ENCODE peak calls at places on chromosomes 16 and 17, in seven cellular contexts. Y is HCT116, U is spleen, D is SK-N-SH, X is GM23338, F is GM12878, S is K562. A is an unnamed sample.

GRCh38 chr16:25013751-25014499 is 1.2 kb downstream of the ARHGAP17 start:
- DNase-seq in Y (no peak), U (no peak), D (no peak), X (no peak), F (peak), S (no peak), A (no peak)

GRCh38 chr17:35568561-35568960 is 7.9 kb upstream of the SLFN14 start:
- DNase-seq in Y (no peak), U (no peak), D (peak), X (peak), F (no peak), S (peak), A (peak)

GRCh38 chr17:73770115-73770848 is 126.0 kb upstream of the SDK2 start:
- DNase-seq in Y (peak), U (no peak), D (peak), X (no peak), F (no peak), S (no peak), A (no peak)

GRCh38 chr16:62022688-62023087 is 13.6 kb downstream of the CDH8 start:
- DNase-seq in Y (no peak), U (no peak), D (no peak), X (peak), F (no peak), S (no peak), A (no peak)

GRCh38 chr16:19005561-19006445 is 22.1 kb downstream of the TMC7 start:
- DNase-seq in Y (peak), U (peak), D (no peak), X (peak), F (no peak), S (no peak), A (no peak)

GRCh38 chr16:84308120-84308519 is 13.4 kb downstream of the WFDC1 start:
- DNase-seq in Y (peak), U (peak), D (peak), X (peak), F (no peak), S (peak), A (peak)

GRCh38 chr17:80363518-80364090 is 51.4 kb upstream of the ENDOV start:
- DNase-seq in Y (no peak), U (peak), D (no peak), X (no peak), F (no peak), S (no peak), A (no peak)

GRCh38 chr17:58120195-58120822 is 27.9 kb upstream of the OR4D1 start:
- DNase-seq in Y (peak), U (no peak), D (no peak), X (peak), F (no peak), S (peak), A (no peak)

GRCh38 chr17:65359016-65359415 is 202.4 kb downstream of the AXIN2 start:
- DNase-seq in Y (peak), U (no peak), D (no peak), X (no peak), F (no peak), S (no peak), A (no peak)

GRCh38 chr17:80596760-80597608 is 52.3 kb downstream of the RPTOR start:
- DNase-seq in Y (no peak), U (no peak), D (no peak), X (no peak), F (no peak), S (no peak), A (no peak)

GRCh38 chr16:88597856-88598491 is 27.8 kb downstream of the ZC3H18 start:
- DNase-seq in Y (no peak), U (no peak), D (no peak), X (no peak), F (no peak), S (no peak), A (no peak)

DNA sequence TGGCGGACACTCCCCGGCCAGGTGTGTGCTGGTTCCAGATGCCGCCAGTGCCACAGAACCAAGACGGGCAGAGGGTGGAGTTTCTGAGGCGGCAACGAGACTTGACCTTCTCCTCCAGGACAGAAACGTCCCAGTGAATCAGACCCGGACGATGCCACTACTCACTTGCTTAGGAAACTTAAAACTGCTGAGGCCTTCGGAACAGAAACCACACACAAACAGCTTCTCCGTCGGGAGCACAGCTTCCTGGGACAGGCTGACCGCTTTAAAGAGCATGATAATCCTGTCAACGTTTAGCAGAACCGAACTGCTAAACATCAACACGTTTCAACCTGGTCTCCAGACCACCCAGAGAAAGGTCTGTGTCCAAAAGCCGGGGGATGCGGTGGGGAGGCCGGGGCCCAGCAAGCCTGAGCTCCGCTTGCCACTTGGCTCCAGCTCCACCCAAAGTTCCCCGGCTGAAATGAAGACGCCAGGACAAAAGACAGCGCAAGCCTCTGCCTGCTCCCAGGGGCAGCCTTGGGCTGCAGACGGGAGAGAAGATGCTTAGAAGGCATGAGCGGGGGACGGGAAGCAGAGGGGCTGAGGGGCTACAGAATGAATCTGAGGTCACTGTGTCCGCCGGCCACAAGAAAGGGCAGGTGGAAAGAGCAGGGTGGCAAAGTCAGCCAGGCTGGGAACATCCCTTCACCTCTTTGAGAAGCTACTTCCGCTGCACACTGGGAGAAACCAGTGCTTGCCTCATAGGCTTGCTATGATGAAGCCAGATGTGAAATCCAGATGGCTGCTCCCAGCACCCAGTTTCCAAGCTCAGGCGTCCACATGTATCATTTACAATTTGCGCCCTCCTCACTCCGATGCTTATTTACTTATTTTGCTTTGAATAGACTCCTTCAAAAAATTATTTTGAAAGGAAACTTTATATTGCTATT is 68.9 kb downstream of the MRM3 start:
- DNase-seq in Y (no peak), U (no peak), D (peak), X (no peak), F (no peak), S (no peak), A (no peak)
- TF ChIP-seq POLR2AphosphoS5 in Y (no peak), U (no peak), D (no peak), X (no peak), F (no peak), S (no peak), A (no peak)

GRCh38 chr17:76138896-76139248 is 2.2 kb downstream of the FOXJ1 start:
- DNase-seq in Y (no peak), U (no peak), D (no peak), X (peak), F (no peak), S (no peak), A (no peak)

GRCh38 chr17:76137026-76137350 is 4.1 kb downstream of the FOXJ1 start:
- DNase-seq in Y (no peak), U (no peak), D (no peak), X (no peak), F (no peak), S (no peak), A (no peak)

GRCh38 chr17:76137351-76138233 is 3.5 kb downstream of the FOXJ1 start:
- DNase-seq in Y (no peak), U (peak), D (peak), X (peak), F (no peak), S (no peak), A (no peak)

GRCh38 chr17:76139261-76139752 is 1.7 kb downstream of the FOXJ1 start:
- DNase-seq in Y (no peak), U (no peak), D (no peak), X (peak), F (no peak), S (no peak), A (no peak)

GRCh38 chr17:76138234-76138895 is 2.7 kb downstream of the FOXJ1 start:
- DNase-seq in Y (no peak), U (peak), D (peak), X (peak), F (no peak), S (no peak), A (no peak)
- TF ChIP-seq POLR2AphosphoS5 in Y (no peak), U (no peak), D (no peak), X (no peak), F (no peak), S (no peak), A (no peak)

GRCh38 chr17:56545056-56545455 is 48.4 kb upstream of the NOG start:
- DNase-seq in Y (no peak), U (no peak), D (no peak), X (no peak), F (no peak), S (no peak), A (no peak)

GRCh38 chr17:56549501-56549900 is 44.0 kb upstream of the NOG start:
- DNase-seq in Y (no peak), U (no peak), D (no peak), X (no peak), F (no peak), S (no peak), A (no peak)

GRCh38 chr17:56543280-56543679 is 50.2 kb upstream of the NOG start:
- DNase-seq in Y (no peak), U (no peak), D (no peak), X (no peak), F (no peak), S (no peak), A (no peak)

GRCh38 chr17:56545930-56546329 is 47.6 kb upstream of the NOG start:
- DNase-seq in Y (no peak), U (no peak), D (no peak), X (no peak), F (no peak), S (no peak), A (no peak)

GRCh38 chr17:56548661-56549060 is 44.8 kb upstream of the NOG start:
- DNase-seq in Y (no peak), U (no peak), D (no peak), X (no peak), F (no peak), S (no peak), A (no peak)
- TF ChIP-seq POLR2AphosphoS5 in Y (no peak), U (no peak), D (no peak), X (no peak), F (no peak), S (no peak), A (no peak)

DNA sequence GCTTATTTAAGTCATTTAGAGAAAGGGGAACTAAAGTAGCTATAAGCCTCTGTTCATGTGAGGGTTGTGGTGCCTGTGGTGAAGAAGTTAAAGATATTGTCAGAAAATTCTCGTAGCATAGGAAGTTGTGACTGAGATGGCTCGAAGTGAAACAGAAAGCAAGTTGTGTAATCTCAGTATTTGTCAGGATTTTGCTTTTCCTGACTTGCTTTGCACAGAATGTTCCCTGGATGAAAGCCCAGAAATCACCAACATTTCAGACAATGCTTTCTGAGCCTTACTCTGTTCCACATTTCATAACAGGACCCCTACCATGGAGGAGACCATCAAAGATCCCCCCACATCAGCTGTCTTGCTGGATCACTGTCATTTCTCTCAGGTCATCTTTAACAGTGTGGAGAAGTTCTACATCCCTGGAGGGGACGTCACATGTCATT is 10.6 kb downstream of the CALCOCO2 start:
- DNase-seq in Y (no peak), U (no peak), D (no peak), X (no peak), F (peak), S (no peak), A (no peak)
- TF ChIP-seq POLR2AphosphoS5 in Y (no peak), U (peak), D (no peak), X (no peak), F (no peak), S (no peak), A (no peak)

GRCh38 chr17:34285304-34285792 is at the start of gene CCL11:
- DNase-seq in Y (no peak), U (no peak), D (no peak), X (no peak), F (no peak), S (no peak), A (no peak)

GRCh38 chr17:34287858-34288257 is 2.3 kb downstream of the CCL11 start:
- DNase-seq in Y (no peak), U (no peak), D (no peak), X (no peak), F (no peak), S (no peak), A (no peak)

DNA sequence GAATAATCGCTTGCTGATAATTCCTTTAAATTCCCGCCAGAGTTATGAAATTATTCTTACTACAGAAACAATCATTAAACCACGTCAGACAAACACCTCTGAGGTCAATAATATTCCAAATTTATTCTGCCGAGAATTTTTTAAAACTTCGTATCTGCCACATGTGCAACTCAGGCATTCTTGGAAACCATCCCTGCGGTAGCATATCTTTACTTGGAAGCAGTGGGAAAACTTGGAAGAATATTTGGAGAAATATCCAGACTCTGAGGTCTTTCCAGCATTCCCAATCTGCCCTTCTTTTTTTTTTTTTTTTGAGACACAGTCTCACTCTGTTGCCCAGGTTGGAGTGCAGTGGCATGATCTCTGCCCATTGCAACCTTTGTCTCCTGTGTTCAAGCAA is 2.0 kb upstream of the CCL11 start:
- DNase-seq in Y (no peak), U (no peak), D (no peak), X (no peak), F (no peak), S (no peak), A (no peak)
- TF ChIP-seq POLR2AphosphoS5 in Y (no peak), U (no peak), D (no peak), X (no peak), F (no peak), S (no peak), A (no peak)

A was measured in GM12892.